ENCODE peak calls at places on chromosomes 16 and 17, in nine cellular contexts. V is skeletal muscle cell, P is testis, H is adrenal gland, R is cardiac fibroblast, F is cardiac muscle cell, A is Caco-2, Y is mesendoderm, J is PC-9. W is an unnamed sample.

GRCh38 chr17:82548681-82549303 is 29.3 kb downstream of the FOXK2 start:
- DNase-seq in V (no peak), P (peak; percentile 56), H (peak; percentile 61), R (no peak), F (no peak), A (no peak), Y (no peak), J (no peak), W (no peak)

GRCh38 chr16:82655315-82655714 is 28.5 kb downstream of the CDH13 start:
- DNase-seq in V (peak; percentile 75), P (no peak), H (no peak), R (peak; percentile 75), F (no peak), A (no peak), Y (peak; percentile 50), J (no peak), W (no peak)

GRCh38 chr17:15920758-15921239 is 24.1 kb upstream of the ADORA2B start:
- DNase-seq in V (peak; percentile 85), P (no peak), H (no peak), R (peak; percentile 99), F (no peak), A (peak; percentile 38), Y (peak; percentile 30), J (peak; percentile 96), W (no peak)

GRCh38 chr16:86762035-86762550 is 183.7 kb downstream of the FOXL1 start:
- DNase-seq in V (no peak), P (no peak), H (no peak), R (no peak), F (no peak), A (no peak), Y (no peak), J (no peak), W (no peak)

GRCh38 chr16:61366006-61366405 is 670.2 kb downstream of the CDH8 start:
- DNase-seq in V (no peak), P (no peak), H (no peak), R (no peak), F (no peak), A (no peak), Y (peak; percentile 27), J (no peak), W (no peak)

GRCh38 chr16:2919511-2920255 is 8.0 kb downstream of the FLYWCH1 start:
- DNase-seq in V (no peak), P (peak; percentile 78), H (peak; percentile 81), R (peak; percentile 81), F (peak; percentile 68), A (no peak), Y (peak; percentile 72), J (peak; percentile 57), W (peak; percentile 50)

GRCh38 chr16:85755929-85756768 is 5.3 kb upstream of the C16orf74 start:
- DNase-seq in V (no peak), P (no peak), H (no peak), R (no peak), F (no peak), A (no peak), Y (no peak), J (no peak), W (no peak)

GRCh38 chr16:50274771-50275415 is 8.5 kb downstream of the ADCY7 start:
- DNase-seq in V (no peak), P (no peak), H (no peak), R (no peak), F (no peak), A (no peak), Y (no peak), J (no peak), W (no peak)

GRCh38 chr16:4428500-4428899 is 2.8 kb downstream of the DNAJA3 start:
- DNase-seq in V (no peak), P (no peak), H (no peak), R (no peak), F (no peak), A (no peak), Y (no peak), J (no peak), W (no peak)

GRCh38 chr16:53726625-53727024 is 22.7 kb downstream of the FTO start:
- DNase-seq in V (no peak), P (no peak), H (no peak), R (no peak), F (peak; percentile 34), A (peak; percentile 66), Y (no peak), J (no peak), W (no peak)

GRCh38 chr17:57697891-57698708 is 47.0 kb downstream of the CCDC182 start:
- DNase-seq in V (no peak), P (no peak), H (no peak), R (no peak), F (peak; percentile 19), A (no peak), Y (peak; percentile 75), J (no peak), W (no peak)
- H3K4me3 ChIP-seq in V (no peak overlapping the region), P (no peak overlapping the region), H (no peak overlapping the region), R (no peak overlapping the region), F (no peak overlapping the region), A (no peak overlapping the region), Y (no peak overlapping the region), J (no peak overlapping the region), W (no peak overlapping the region)

GRCh38 chr17:48543854-48544355 is 1.0 kb downstream of the HOXB2 start:
- DNase-seq in V (no peak), P (no peak), H (no peak), R (no peak), F (no peak), A (no peak), Y (no peak), J (no peak), W (no peak)
- H3K4me3 ChIP-seq in V (peak overlapping the region; percentile 63), P (peak overlapping the region; percentile 52), H (peak overlapping the region; percentile 58), R (peak overlapping the region; percentile 64), F (peak overlapping the region; percentile 90), A (peak overlapping the region; percentile 55), Y (no peak overlapping the region), J (no peak overlapping the region), W (no peak overlapping the region)

GRCh38 chr16:8572919-8573724 is 17.2 kb downstream of the TMEM114 start:
- DNase-seq in V (no peak), P (peak; percentile 37), H (no peak), R (peak; percentile 65), F (peak; percentile 41), A (no peak), Y (peak; percentile 84), J (peak; percentile 31), W (no peak)
- H3K4me3 ChIP-seq in V (peak overlapping the region; percentile 16), P (no peak overlapping the region), H (no peak overlapping the region), R (no peak overlapping the region), F (no peak overlapping the region), A (no peak overlapping the region), Y (no peak overlapping the region), J (no peak overlapping the region), W (no peak overlapping the region)

GRCh38 chr17:49817993-49818392 is 29.5 kb downstream of the KAT7 start:
- DNase-seq in V (no peak), P (no peak), H (no peak), R (no peak), F (no peak), A (no peak), Y (no peak), J (no peak), W (no peak)

GRCh38 chr17:49819651-49820050 is 28.2 kb downstream of the TAC4 start:
- DNase-seq in V (no peak), P (no peak), H (no peak), R (no peak), F (no peak), A (no peak), Y (no peak), J (no peak), W (no peak)

GRCh38 chr17:49819118-49819517 is 28.8 kb downstream of the TAC4 start:
- DNase-seq in V (no peak), P (no peak), H (no peak), R (no peak), F (no peak), A (no peak), Y (no peak), J (no peak), W (no peak)

GRCh38 chr17:49814781-49815496 is 26.5 kb downstream of the KAT7 start:
- DNase-seq in V (no peak), P (no peak), H (no peak), R (no peak), F (no peak), A (no peak), Y (peak; percentile 66), J (no peak), W (no peak)

DNA sequence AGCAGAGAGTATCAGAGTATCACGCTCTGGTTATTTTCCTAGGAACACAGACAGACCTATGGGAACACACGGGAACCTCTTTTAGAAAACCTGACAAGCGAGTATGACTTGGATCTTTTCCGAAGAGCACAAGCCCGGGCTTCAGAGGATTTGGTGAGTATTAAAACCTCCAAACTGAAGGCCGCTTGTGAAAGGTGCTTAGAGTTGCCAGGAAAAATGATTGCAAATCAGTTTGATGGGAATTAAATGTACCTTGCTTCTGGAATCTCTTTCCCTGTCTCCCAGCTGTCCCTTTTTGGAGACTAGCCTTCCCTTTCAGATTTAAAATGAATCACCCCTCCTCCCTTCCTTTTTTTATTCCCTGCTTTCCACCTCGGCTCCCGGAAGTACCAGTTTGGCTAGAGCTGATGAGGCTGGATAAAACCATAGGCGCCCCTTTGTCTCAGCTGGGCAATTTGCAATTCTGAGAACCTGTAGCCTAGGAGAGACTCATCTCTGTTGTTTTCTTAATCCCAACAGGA is 27.3 kb downstream of the KAT7 start:
- DNase-seq in V (no peak), P (no peak), H (no peak), R (no peak), F (no peak), A (no peak), Y (peak; percentile 94), J (no peak), W (peak; percentile 73)
- H3K4me3 ChIP-seq in V (no peak overlapping the region), P (no peak overlapping the region), H (no peak overlapping the region), R (no peak overlapping the region), F (no peak overlapping the region), A (no peak overlapping the region), Y (peak overlapping the region; percentile 26), J (no peak overlapping the region), W (no peak overlapping the region)

W was measured in WERI-Rb-1.